ENCODE peak calls at places on chromosome 4, in four cellular contexts. F is fibroblast of lung; K is CD8-positive, alpha-beta memory T cell; G is effector memory CD4-positive, alpha-beta T cell. Q is an unnamed sample.

GRCh38 chr4:54233128-54233696 is 4.1 kb downstream of the PDGFRA start:
- DNase-seq in F (peak), K (peak), G (peak), Q (peak)

GRCh38 chr4:168743131-168743530 is 246.3 kb downstream of the PALLD start:
- DNase-seq in F (no peak), K (no peak), G (no peak), Q (no peak)

GRCh38 chr4:76703676-76704075 is 194.3 kb downstream of the SOWAHB start:
- DNase-seq in F (peak), K (no peak), G (no peak), Q (no peak)

GRCh38 chr4:80422727-80423404 is 87.3 kb downstream of the CFAP299 start:
- DNase-seq in F (no peak), K (no peak), G (no peak), Q (no peak)

GRCh38 chr4:168551945-168552695 is 55.3 kb downstream of the PALLD start:
- DNase-seq in F (no peak), K (no peak), G (no peak), Q (no peak)

GRCh38 chr4:120633810-120634209 is 288.7 kb downstream of the PRDM5 start:
- DNase-seq in F (no peak), K (no peak), G (no peak), Q (no peak)

GRCh38 chr4:173025131-173025530 is 143.5 kb upstream of the GALNT7 start:
- DNase-seq in F (peak), K (no peak), G (no peak), Q (no peak)

GRCh38 chr4:184924516-184924915 is 93.8 kb upstream of the HELT start:
- DNase-seq in F (no peak), K (no peak), G (no peak), Q (no peak)

GRCh38 chr4:126899382-126899801 is 733.4 kb upstream of the INTU start:
- DNase-seq in F (peak), K (no peak), G (no peak), Q (no peak)

GRCh38 chr4:158861766-158862165 is 92.9 kb downstream of the FNIP2 start:
- DNase-seq in F (no peak), K (no peak), G (no peak), Q (no peak)

GRCh38 chr4:162535121-162535520 is 371.3 kb upstream of the FSTL5 start:
- DNase-seq in F (no peak), K (no peak), G (no peak), Q (no peak)

GRCh38 chr4:113436360-113436759 is 325.2 kb downstream of the CAMK2D start:
- DNase-seq in F (peak), K (no peak), G (no peak), Q (no peak)

GRCh38 chr4:89820005-89820404 is 17.0 kb downstream of the SNCA start:
- DNase-seq in F (no peak), K (no peak), G (no peak), Q (no peak)

GRCh38 chr4:155339588-155339987 is 37.2 kb downstream of the MAP9 start:
- DNase-seq in F (no peak), K (no peak), G (no peak), Q (no peak)

GRCh38 chr4:89939994-89940393 is 45.3 kb downstream of the MMRN1 start:
- DNase-seq in F (peak), K (no peak), G (no peak), Q (no peak)

GRCh38 chr4:182126567-182126966 is 116.6 kb upstream of the TENM3 start:
- DNase-seq in F (peak), K (no peak), G (no peak), Q (no peak)

GRCh38 chr4:76257824-76258223 is 6.3 kb downstream of the FAM47E start:
- DNase-seq in F (no peak), K (no peak), G (no peak), Q (no peak)

GRCh38 chr4:187470061-187470460 is 525.5 kb upstream of the ZFP42 start:
- DNase-seq in F (no peak), K (no peak), G (no peak), Q (no peak)

GRCh38 chr4:126431049-126431448 is 1116.3 kb downstream of the FAT4 start:
- DNase-seq in F (no peak), K (no peak), G (no peak), Q (no peak)

GRCh38 chr4:20698382-20698781 is 1.9 kb upstream of the PACRGL start:
- DNase-seq in F (no peak), K (no peak), G (no peak), Q (no peak)

GRCh38 chr4:186078977-186079697 is 10.2 kb downstream of the TLR3 start:
- DNase-seq in F (peak), K (no peak), G (no peak), Q (no peak)

GRCh38 chr4:186079698-186080097 is 10.7 kb downstream of the TLR3 start:
- DNase-seq in F (no peak), K (no peak), G (no peak), Q (no peak)

GRCh38 chr4:186081202-186081807 is 12.3 kb downstream of the TLR3 start:
- DNase-seq in F (no peak), K (no peak), G (no peak), Q (no peak)
- H3K27ac ChIP-seq in F (no peak), K (no peak), G (no peak), Q (no peak)

GRCh38 chr4:38681283-38682066 is 17.5 kb downstream of the KLF3 start:
- DNase-seq in F (peak), K (no peak), G (no peak), Q (no peak)
- H3K27ac ChIP-seq in F (peak), K (no peak), G (no peak), Q (peak)

DNA sequence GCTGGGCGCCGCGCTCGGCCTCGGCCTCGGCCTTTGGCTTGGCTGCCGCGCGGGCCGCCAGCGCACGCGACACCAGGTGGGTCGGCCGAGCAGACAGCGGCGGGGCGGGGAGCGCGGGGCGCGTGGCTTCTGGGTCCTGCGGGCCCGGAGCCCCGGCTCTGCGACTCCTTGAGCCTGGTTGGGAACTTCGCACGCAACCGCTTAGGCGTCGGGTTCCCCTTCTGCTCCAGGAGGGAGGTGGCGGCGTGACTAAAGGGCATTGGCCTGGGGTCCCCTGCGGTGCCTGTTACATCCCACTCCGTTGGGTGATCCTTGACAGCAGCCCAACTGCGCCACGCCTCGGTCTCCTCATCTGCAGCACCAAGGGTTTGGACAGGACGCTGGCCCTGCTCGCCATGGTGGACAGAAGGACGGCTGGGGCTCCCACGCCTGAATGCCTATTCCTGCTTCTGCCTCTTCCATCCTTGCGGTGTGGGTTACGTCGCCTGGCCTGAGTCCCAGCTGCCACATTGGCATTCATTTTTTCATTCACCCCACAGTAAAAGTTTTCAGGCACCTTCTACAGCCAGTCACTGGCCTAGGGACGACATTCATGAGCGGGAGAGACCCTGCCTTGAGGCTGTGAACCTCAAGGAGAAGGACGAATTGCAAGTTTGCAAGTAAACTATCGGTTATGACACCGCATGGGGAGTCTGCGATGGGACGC is 631 bp downstream of the EVC start:
- DNase-seq in F (peak), K (no peak), G (no peak), Q (no peak)
- H3K27ac ChIP-seq in F (peak), K (no peak), G (no peak), Q (no peak)

GRCh38 chr4:74161676-74162450 is 3.9 kb downstream of the MTHFD2L start:
- DNase-seq in F (peak), K (no peak), G (no peak), Q (no peak)

GRCh38 chr4:74157743-74158560 is at the start of gene MTHFD2L:
- DNase-seq in F (peak), K (peak), G (peak), Q (peak)

GRCh38 chr4:74157116-74157742 is 689 bp upstream of the MTHFD2L start:
- DNase-seq in F (peak), K (no peak), G (no peak), Q (no peak)

GRCh38 chr4:74158561-74159396 is 861 bp downstream of the MTHFD2L start:
- DNase-seq in F (peak), K (no peak), G (no peak), Q (no peak)

DNA sequence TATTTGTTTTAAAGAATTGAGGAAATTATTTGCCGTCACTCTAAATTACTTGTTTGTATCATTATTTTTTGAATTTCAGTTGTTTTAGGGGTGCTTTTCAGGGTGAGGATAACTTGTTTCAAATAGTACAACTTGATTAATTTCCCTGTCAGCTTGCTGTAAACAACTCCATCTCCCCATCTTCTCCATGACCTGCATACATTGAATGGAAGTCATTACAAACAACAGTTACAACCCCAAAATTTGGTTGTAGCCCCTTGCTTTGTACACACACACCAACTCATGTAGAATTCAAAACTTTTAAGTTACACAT is 1.4 kb downstream of the MTHFD2L start:
- DNase-seq in F (no peak), K (no peak), G (no peak), Q (no peak)
- H3K27ac ChIP-seq in F (no peak), K (no peak), G (no peak), Q (peak)

DNA sequence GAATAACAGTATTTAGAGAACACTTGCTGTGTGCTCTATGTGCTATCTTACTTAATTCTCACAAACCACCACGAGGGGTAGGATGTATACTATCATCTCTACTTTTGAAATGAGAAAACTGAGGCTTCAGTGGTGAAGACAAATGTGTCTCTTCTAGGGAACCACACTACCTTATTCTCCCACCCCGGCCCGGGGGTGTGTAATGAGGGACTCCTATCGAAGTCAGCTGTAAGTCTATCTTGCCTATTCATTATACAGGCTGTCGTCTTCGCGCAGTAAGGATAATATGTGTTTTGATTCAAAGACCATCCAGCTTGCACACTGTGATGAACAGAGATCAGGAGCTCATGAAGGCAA is 1.1 kb downstream of the NOP14 start:
- DNase-seq in F (no peak), K (peak), G (no peak), Q (no peak)
- H3K27ac ChIP-seq in F (no peak), K (peak), G (peak), Q (peak)